ENCODE peak calls at places on chromosomes 5 and 9, in five cellular contexts. H, N, A, M and J are unnamed samples.

GRCh38 chr5:36305571-36306326 is 4.0 kb upstream of the RANBP3L start:
- DNase-seq in H (peak; percentile 21), N (peak; percentile 61), A (peak; percentile 47), M (peak; percentile 38), J (peak; percentile 22)

GRCh38 chr5:157312492-157312891 is 46.6 kb downstream of the CYFIP2 start:
- DNase-seq in H (peak; percentile 33), N (peak; percentile 75), A (peak; percentile 45), M (peak; percentile 72), J (peak; percentile 12)

GRCh38 chr9:90964101-90965020 is 162.7 kb downstream of the SYK start:
- DNase-seq in H (no peak), N (no peak), A (no peak), M (no peak), J (peak; percentile 3)

GRCh38 chr5:14171091-14171490 is 27.9 kb downstream of the TRIO start:
- DNase-seq in H (no peak), N (no peak), A (no peak), M (peak; percentile 74), J (no peak)

GRCh38 chr9:95507456-95508241 is 9.1 kb downstream of the PTCH1 start:
- DNase-seq in H (peak; percentile 42), N (peak; percentile 72), A (peak; percentile 70), M (peak; percentile 73), J (peak; percentile 26)

GRCh38 chr9:125374443-125375309 is 113.0 kb downstream of the GAPVD1 start:
- DNase-seq in H (peak; percentile 81), N (peak; percentile 70), A (peak; percentile 69), M (peak; percentile 73), J (peak; percentile 76)

GRCh38 chr5:109125755-109126429 is 283.9 kb downstream of the PJA2 start:
- DNase-seq in H (no peak), N (no peak), A (no peak), M (no peak), J (no peak)

GRCh38 chr5:107389130-107389553 is 281.6 kb downstream of the EFNA5 start:
- DNase-seq in H (no peak), N (peak; percentile 42), A (no peak), M (peak; percentile 54), J (no peak)

GRCh38 chr5:17182494-17182893 is 34.9 kb upstream of the BASP1 start:
- DNase-seq in H (no peak), N (peak; percentile 84), A (no peak), M (peak; percentile 71), J (no peak)

GRCh38 chr9:103287361-103287760 is 292.2 kb downstream of the CYLC2 start:
- DNase-seq in H (no peak), N (no peak), A (no peak), M (no peak), J (no peak)

GRCh38 chr5:156529902-156530301 is 202.9 kb downstream of the SGCD start:
- DNase-seq in H (no peak), N (no peak), A (no peak), M (peak; percentile 7), J (no peak)

GRCh38 chr9:114894801-114895433 is 35.5 kb downstream of the TNFSF8 start:
- DNase-seq in H (peak; percentile 42), N (peak; percentile 90), A (no peak), M (peak; percentile 99), J (no peak)

GRCh38 chr9:81782313-81782712 is 93.0 kb upstream of the TLE1 start:
- DNase-seq in H (no peak), N (no peak), A (no peak), M (no peak), J (no peak)

GRCh38 chr9:91419222-91420191 is 4.1 kb downstream of the NFIL3 start:
- DNase-seq in H (no peak), N (peak; percentile 95), A (peak; percentile 41), M (peak; percentile 97), J (no peak)

GRCh38 chr5:13946111-13946510 is 1.6 kb upstream of the DNAH5 start:
- DNase-seq in H (no peak), N (peak; percentile 79), A (no peak), M (peak; percentile 10), J (no peak)

GRCh38 chr5:56669534-56670483 is 145.5 kb upstream of the MAP3K1 start:
- DNase-seq in H (no peak), N (peak; percentile 23), A (peak; percentile 61), M (peak; percentile 12), J (no peak)

GRCh38 chr5:78983601-78984000 is 1.5 kb downstream of the ARSB start:
- DNase-seq in H (no peak), N (no peak), A (no peak), M (no peak), J (no peak)

GRCh38 chr5:133385346-133385745 is 227.0 kb downstream of the FSTL4 start:
- DNase-seq in H (no peak), N (no peak), A (no peak), M (no peak), J (no peak)

DNA sequence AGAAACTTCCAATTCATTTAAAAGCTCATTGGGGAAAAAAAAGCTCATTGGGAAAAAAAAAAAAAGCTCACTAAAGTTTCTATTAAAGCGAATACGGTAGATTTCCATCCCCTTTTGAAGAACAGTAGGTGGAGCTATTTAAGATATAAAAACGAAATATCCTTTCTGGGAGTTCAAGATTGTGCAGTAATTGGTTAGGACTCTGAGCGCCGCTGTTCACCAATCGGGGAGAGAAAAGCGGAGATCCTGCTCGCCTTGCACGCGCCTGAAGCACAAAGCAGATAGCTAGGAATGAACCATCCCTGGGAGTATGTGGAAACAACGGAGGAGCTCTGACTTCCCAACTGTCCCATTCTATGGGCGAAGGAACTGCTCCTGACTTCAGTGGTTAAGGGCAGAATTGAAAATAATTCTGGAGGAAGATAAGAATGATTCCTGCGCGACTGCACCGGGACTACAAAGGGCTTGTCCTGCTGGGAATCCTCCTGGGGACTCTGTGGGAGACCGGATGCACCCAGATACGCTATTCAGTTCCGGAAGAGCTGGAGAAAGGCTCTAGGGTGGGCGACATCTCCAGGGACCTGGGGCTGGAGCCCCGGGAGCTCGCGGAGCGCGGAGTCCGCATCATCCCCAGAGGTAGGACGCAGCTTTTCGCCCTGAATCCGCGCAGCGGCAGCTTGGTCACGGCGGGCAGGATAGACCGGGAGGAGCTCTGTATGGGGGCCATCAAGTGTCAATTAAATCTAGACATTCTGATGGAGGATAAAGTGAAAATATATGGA is at the start of gene PCDHGA12:
- DNase-seq in H (no peak), N (peak; percentile 77), A (peak; percentile 77), M (peak; percentile 87), J (no peak)
- TF ChIP-seq CTCF in H (no peak), N (peak; percentile 65), A (peak; percentile 51), M (peak; percentile 71), J (no peak)

GRCh38 chr9:134899168-134899567 is 18.5 kb downstream of the FCN1 start:
- DNase-seq in H (no peak), N (no peak), A (no peak), M (no peak), J (no peak)

GRCh38 chr9:134897584-134898170 is 17.1 kb downstream of the FCN2 start:
- DNase-seq in H (no peak), N (no peak), A (no peak), M (no peak), J (no peak)

GRCh38 chr9:134896834-134897583 is 16.4 kb downstream of the FCN2 start:
- DNase-seq in H (no peak), N (no peak), A (no peak), M (no peak), J (no peak)

GRCh38 chr9:134898319-134898718 is 17.7 kb downstream of the FCN2 start:
- DNase-seq in H (no peak), N (no peak), A (no peak), M (no peak), J (no peak)

DNA sequence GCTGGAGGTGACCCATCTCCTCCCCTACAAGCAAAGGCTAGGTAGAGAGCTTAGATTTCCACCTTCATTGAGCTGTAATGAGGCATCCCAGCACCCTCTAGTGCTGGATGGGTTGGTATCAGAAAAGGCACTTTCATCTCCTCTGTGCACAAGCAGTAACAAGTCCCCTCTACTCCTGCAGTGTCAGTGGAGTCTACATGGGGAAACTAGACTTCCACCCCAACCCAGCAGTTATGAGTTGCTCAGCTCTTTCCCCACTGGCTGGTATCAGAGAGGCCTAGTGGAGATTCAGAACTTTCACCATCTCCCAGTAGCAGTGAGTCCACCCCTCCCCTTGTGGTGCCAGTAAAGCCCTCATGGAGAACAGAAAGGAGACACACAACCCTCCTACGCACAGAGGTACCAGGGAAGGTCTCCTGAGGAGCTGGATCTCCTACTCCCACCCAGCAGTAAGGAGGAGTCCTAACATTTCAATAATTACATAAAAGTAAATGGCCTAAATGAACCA is 17.8 kb downstream of the FCN1 start:
- DNase-seq in H (no peak), N (no peak), A (no peak), M (no peak), J (no peak)
- TF ChIP-seq CTCF in H (no peak), N (no peak), A (no peak), M (no peak), J (no peak)

GRCh38 chr5:74404574-74405310 is 235.8 kb downstream of the ENC1 start:
- DNase-seq in H (no peak), N (no peak), A (no peak), M (no peak), J (no peak)
- TF ChIP-seq CTCF in H (no peak), N (no peak), A (no peak), M (no peak), J (no peak)

GRCh38 chr5:74015716-74016115 is 389.7 kb downstream of the ARHGEF28 start:
- DNase-seq in H (no peak), N (no peak), A (no peak), M (no peak), J (no peak)

GRCh38 chr5:74017112-74017511 is 391.1 kb downstream of the ARHGEF28 start:
- DNase-seq in H (no peak), N (peak; percentile 94), A (no peak), M (no peak), J (no peak)

GRCh38 chr5:74013222-74013621 is 387.2 kb downstream of the ARHGEF28 start:
- DNase-seq in H (no peak), N (peak; percentile 61), A (no peak), M (no peak), J (no peak)

GRCh38 chr5:74017786-74018211 is 391.8 kb downstream of the ARHGEF28 start:
- DNase-seq in H (no peak), N (peak; percentile 93), A (peak; percentile 28), M (peak; percentile 47), J (no peak)

DNA sequence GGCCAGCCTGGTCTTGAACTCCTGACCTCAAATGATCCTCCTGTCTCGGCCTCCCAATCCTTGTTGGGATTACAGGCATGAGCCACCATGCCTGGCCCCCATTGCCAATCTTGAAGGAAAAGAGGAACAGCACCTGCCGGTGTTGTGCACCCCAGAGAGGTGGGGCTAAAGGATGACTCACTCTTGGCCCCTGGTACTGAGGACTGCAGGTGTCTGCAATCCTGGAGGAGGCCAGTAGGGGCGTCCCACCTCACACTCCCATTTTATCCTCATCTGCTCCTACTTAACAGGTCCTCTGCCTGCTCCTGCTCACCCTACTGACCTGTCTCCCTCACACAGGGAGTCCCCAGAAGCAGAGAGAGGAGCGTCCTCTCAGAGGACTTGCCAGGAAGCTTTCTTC is 390.4 kb downstream of the ARHGEF28 start:
- DNase-seq in H (no peak), N (no peak), A (no peak), M (no peak), J (no peak)
- TF ChIP-seq CTCF in H (peak; percentile 36), N (peak; percentile 31), A (no peak), M (no peak), J (peak; percentile 36)

DNA sequence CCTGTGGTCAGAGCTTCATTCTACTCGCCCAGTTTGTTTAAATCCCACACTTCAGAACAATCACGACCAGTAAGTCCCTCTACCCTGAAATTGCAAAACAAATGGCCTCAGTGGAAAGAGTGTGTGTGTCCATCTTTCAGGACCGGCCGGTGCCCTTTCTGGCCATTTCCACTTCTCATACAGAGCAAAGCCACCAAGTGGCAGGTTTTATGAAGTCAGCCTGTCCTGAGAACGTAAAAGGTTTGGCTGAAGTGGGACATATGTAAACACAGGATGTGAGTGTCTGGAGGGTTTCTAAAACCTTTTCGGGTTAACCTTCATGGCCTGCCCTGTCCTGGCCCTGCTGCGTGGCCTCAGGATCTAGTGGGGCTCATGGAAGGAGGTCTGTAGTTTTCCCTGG is 24.7 kb downstream of the NXNL2 start:
- DNase-seq in H (no peak), N (no peak), A (no peak), M (peak; percentile 57), J (no peak)
- TF ChIP-seq CTCF in H (no peak), N (no peak), A (no peak), M (peak; percentile 29), J (no peak)